ENCODE peak calls at places on chromosomes 13 and 19, in four cellular contexts. B is mesendoderm, K is H9, X is IMR-90. C is an unnamed sample.

GRCh38 chr19:48925240-48925843 is 8.2 kb upstream of the DHDH start:
- DNase-seq in K (no peak), X (peak; percentile 91), B (peak; percentile 26), C (no peak)

GRCh38 chr19:48588670-48589399 is 17.7 kb upstream of the SPACA4 start:
- DNase-seq in B (peak; percentile 91), K (peak; percentile 91), X (peak; percentile 78), C (peak; percentile 92)

GRCh38 chr19:6588508-6589345 is 2.2 kb downstream of the CD70 start:
- DNase-seq in K (no peak), B (no peak), X (no peak), C (no peak)

GRCh38 chr19:10505583-10506229 is 2.5 kb upstream of the KEAP1 start:
- DNase-seq in B (peak; percentile 83), K (peak; percentile 86), X (peak; percentile 50), C (peak; percentile 62)

GRCh38 chr19:8332976-8333770 is 9.9 kb downstream of the KANK3 start:
- DNase-seq in K (peak; percentile 56), X (no peak), B (no peak), C (no peak)

GRCh38 chr13:73141292-73141771 is 82.5 kb downstream of the KLF5 start:
- DNase-seq in K (no peak), B (no peak), X (peak; percentile 15), C (no peak)

GRCh38 chr19:35751839-35752745 is 3.7 kb downstream of the LIN37 start:
- DNase-seq in B (no peak), K (no peak), X (no peak), C (no peak)

GRCh38 chr19:51093066-51093465 is 10.4 kb upstream of the KLK14 start:
- DNase-seq in X (no peak), B (no peak), K (no peak), C (no peak)

GRCh38 chr13:75303295-75303694 is 178.7 kb downstream of the TBC1D4 start:
- DNase-seq in X (no peak), K (no peak), B (no peak), C (no peak)

GRCh38 chr19:45234089-45234869 is 10.9 kb downstream of the EXOC3L2 start:
- DNase-seq in B (no peak), K (peak; percentile 59), X (no peak), C (no peak)
- H3K23ac ChIP-seq in B (no peak overlapping the region), K (no peak overlapping the region), X (no peak overlapping the region), C (no peak overlapping the region)

GRCh38 chr19:655691-656090 is 7.3 kb downstream of the RNF126 start:
- DNase-seq in K (no peak), X (no peak), B (no peak), C (no peak)
- H3K79me1 ChIP-seq in K (peaks cover 15% of the 10 kb centered on the region), X (no peaks in the 10 kb centered on the region), B (peaks cover 4% of the 10 kb centered on the region), C (no peaks in the 10 kb centered on the region)

DNA sequence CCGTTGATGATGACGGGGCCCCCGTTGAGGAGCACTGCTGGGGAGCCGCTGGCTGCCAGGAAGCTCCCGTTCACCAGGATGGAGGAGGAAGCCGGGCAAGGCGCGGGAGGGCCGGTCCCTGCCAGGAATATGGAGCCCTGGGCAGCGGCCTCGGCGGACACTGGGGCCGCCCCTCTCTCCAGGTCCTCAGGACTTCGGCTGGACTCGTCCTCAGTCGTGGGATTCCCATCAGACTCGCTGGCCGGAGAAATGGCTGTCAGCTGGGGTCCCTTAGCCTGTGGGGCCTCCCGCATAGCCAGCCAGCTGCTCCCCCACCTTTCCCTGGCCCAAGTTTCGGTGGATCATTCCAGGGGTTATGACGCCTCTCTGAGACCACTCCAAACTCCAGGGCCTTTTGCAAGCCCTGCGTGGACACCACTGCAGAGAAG is 2.1 kb downstream of the SIX5 start:
- DNase-seq in K (no peak), X (peak; percentile 16), B (no peak), C (peak; percentile 39)
- H3K23ac ChIP-seq in K (no peak overlapping the region), X (peak overlapping the region; percentile 91), B (no peak overlapping the region), C (no peak overlapping the region)

DNA sequence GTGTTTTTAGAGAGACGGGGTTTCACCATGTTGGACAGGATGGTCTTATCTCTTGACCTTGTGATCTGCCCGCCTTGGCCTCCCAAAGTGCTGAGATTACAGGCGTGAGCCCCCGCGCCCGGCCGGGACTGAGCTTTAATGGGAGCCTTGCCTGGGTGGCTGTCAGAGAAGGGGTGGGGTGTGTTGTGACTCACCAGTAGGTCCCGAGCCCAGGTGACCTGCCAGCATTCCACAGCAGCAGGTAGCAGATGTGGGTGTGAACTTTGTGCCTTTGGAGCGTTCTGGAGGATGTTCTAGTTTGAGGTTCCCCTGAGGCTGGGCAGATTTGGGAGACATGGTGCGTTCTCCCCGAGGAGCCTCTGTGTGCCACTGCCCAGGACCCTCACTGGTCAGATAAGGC is 7.1 kb upstream of the EPN1 start:
- DNase-seq in K (no peak), B (no peak), X (no peak), C (peak; percentile 63)
- H3K79me1 ChIP-seq in K (no peaks in the 10 kb centered on the region), B (peaks cover 17% of the 10 kb centered on the region), X (peaks cover 25% of the 10 kb centered on the region), C (no peaks in the 10 kb centered on the region)

GRCh38 chr13:113750554-113751399 is 8.2 kb upstream of the TMEM255B start:
- DNase-seq in K (no peak), X (no peak), B (no peak), C (no peak)
- H3K23ac ChIP-seq in K (no peak overlapping the region), X (no peak overlapping the region), B (no peak overlapping the region), C (peak overlapping the region; percentile 0)

DNA sequence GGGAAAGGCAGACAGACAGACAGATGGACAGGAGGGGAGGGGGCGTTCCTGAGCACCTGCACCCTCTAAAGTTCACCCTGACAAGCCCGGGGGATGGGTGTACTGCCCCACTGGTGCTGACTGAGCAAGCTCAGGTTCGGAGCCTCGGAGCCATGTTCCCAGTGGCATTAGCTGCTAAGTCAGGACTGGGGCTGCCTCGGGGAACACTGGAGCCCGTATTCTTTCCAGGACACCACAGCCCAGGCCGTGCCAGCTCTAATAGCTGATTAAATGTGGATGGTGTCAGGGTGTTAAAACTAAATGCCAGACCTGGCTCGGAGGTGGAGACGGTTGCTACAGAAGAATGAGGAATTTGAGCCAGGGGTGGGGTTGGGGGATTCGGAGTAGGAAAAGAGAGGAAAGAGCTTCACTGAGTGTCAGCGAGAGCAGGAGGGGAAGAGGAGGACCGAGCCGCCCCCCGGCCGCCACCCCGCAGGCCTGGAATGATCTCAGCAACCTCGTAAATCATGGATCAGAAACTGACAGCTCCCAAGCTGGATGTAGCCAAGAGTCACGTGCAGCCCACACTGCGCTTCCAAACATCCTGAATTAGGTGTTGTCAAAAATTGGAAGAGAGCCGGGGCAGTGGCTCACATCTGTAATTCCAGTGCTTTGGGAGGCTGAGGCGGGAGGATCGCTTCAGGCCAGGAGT is 10.4 kb downstream of the MAP2K2 start:
- DNase-seq in X (no peak), K (no peak), B (no peak), C (no peak)
- H3K79me1 ChIP-seq in X (peaks cover 26% of the 10 kb centered on the region), K (no peaks in the 10 kb centered on the region), B (no peaks in the 10 kb centered on the region), C (no peaks in the 10 kb centered on the region)

GRCh38 chr19:39916236-39916635 is 18.2 kb downstream of the FCGBP start:
- DNase-seq in B (no peak), X (no peak), K (no peak), C (no peak)

GRCh38 chr19:39916851-39917396 is 17.5 kb downstream of the FCGBP start:
- DNase-seq in K (no peak), X (no peak), B (no peak), C (no peak)

GRCh38 chr19:39915101-39915847 is 19.2 kb downstream of the FCGBP start:
- DNase-seq in X (no peak), K (peak; percentile 65), B (no peak), C (no peak)

GRCh38 chr19:39915848-39916215 is 18.6 kb downstream of the FCGBP start:
- DNase-seq in K (no peak), X (no peak), B (no peak), C (no peak)

DNA sequence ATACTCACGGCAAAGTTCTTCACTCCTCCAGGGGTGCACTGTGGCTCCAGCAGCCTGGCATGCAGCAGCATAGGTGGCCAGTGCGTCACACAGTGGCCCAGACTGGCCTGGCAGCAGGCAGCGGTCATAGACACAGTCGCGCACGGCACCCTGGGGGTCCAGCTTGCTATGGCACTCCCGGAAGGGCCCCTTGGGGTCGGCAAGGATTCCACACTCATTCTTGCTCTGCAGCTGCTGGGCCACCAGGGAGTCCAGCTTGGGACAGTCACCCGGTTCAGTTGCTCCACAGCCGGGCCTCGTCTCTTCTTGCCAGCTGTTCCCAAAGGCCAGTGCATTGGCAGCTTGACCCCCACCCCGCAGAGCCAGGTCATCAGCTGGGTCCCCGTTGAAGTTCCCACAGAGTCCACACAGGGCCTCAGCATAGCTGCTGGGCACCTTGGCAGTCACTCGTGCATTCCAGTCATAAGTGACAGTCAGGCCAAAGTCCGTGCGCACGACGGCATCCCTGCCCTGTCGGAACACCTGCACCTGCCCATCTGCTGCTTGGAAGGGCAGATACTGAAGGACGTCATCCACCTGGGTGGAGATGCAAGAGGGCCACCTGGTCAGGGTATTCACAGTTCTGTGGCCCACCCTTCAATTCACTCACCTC is 20.6 kb downstream of the FCGBP start:
- DNase-seq in X (no peak), K (no peak), B (no peak), C (no peak)
- H3K23ac ChIP-seq in X (no peak overlapping the region), K (no peak overlapping the region), B (no peak overlapping the region), C (no peak overlapping the region)

DNA sequence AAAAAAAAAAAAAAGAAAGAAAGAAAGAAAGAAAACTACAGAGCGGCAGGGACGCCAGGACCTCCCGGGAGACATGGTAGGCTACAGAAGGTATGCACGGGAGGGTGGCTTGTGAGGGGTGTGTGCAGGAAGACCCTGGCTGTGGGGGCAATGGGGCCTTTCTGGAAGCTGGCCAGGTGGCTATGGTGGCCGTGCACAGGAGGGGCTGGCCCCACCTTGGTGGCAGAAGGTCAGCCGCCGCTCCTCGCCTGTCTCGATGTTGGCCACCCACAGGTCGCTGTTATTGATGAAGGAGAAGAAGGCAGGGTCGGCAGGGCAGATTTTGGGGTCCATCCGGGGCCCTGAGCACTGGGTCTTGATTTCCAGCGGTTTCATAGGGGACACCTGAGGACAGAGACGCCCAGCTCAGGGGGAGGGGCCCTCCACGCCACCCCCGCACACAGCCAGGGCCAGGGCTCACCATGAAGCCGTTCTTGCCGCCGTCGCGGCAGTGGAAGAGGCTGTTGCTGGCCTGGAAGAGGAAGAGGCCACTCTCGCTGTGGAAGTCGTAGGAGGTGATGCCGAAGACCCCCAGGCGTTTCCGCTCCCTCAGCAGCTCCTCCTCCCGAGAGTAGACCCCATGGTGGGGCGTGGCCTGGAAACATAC is 19.8 kb downstream of the DPP9 start:
- DNase-seq in K (no peak), B (no peak), X (no peak), C (no peak)
- H3K79me1 ChIP-seq in K (no peaks in the 10 kb centered on the region), B (no peaks in the 10 kb centered on the region), X (peaks cover 22% of the 10 kb centered on the region), C (no peaks in the 10 kb centered on the region)

C was measured in trophoblast cell.